ENCODE peak calls at places on chromosomes 5 and 9, in seven cellular contexts. L is ovary; K is Karpas-422; F is IMR-90; Q is GM23338; X is CD8-positive, alpha-beta T cell; J is lower lobe of right lung. W is an unnamed sample.
A peak's percentile ranks its signal among the peaks of the same experiment; 100 is the strongest.

GRCh38 chr5:35773936-35774335 is 82.8 kb upstream of the IL7R start:
- DNase-seq in L (no peak), K (no peak), F (peak; percentile 64), Q (no peak), X (no peak), J (no peak), W (no peak)

GRCh38 chr5:128487041-128487440 is 51.0 kb downstream of the FBN2 start:
- DNase-seq in L (no peak), K (no peak), F (peak; percentile 38), Q (no peak), X (no peak), J (no peak), W (no peak)

GRCh38 chr9:16530669-16531461 is 339.6 kb downstream of the BNC2 start:
- DNase-seq in L (peak; percentile 59), K (no peak), F (peak; percentile 61), Q (peak; percentile 30), X (no peak), J (peak; percentile 46), W (no peak)

GRCh38 chr9:128136816-128137793 is 9.6 kb upstream of the PTGES2 start:
- DNase-seq in L (peak; percentile 26), K (no peak), F (peak; percentile 87), Q (no peak), X (no peak), J (peak; percentile 18), W (no peak)

GRCh38 chr5:141862936-141863543 is 15.2 kb downstream of the PCDH1 start:
- DNase-seq in L (no peak), K (no peak), F (no peak), Q (no peak), X (no peak), J (no peak), W (no peak)

GRCh38 chr5:99176186-99176585 is 247.4 kb upstream of the CHD1 start:
- DNase-seq in L (no peak), K (no peak), F (no peak), Q (no peak), X (no peak), J (no peak), W (no peak)

GRCh38 chr5:77944757-77945340 is 168.7 kb upstream of the TBCA start:
- DNase-seq in L (no peak), K (no peak), F (no peak), Q (no peak), X (no peak), J (no peak), W (no peak)

GRCh38 chr9:27094640-27095039 is 14.4 kb upstream of the TEK start:
- DNase-seq in L (no peak), K (no peak), F (peak; percentile 88), Q (no peak), X (no peak), J (no peak), W (no peak)

GRCh38 chr9:33374190-33374589 is 28.2 kb downstream of the AQP7 start:
- DNase-seq in L (no peak), K (no peak), F (no peak), Q (no peak), X (no peak), J (no peak), W (no peak)

GRCh38 chr5:60184599-60184998 is 291.1 kb upstream of the PDE4D start:
- DNase-seq in L (no peak), K (no peak), F (no peak), Q (no peak), X (no peak), J (no peak), W (no peak)

GRCh38 chr5:60183881-60184280 is 290.4 kb upstream of the PDE4D start:
- DNase-seq in L (no peak), K (no peak), F (no peak), Q (no peak), X (no peak), J (no peak), W (no peak)

GRCh38 chr5:60185230-60186104 is 291.9 kb upstream of the PDE4D start:
- DNase-seq in L (no peak), K (no peak), F (no peak), Q (no peak), X (no peak), J (no peak), W (no peak)
- H3K4me3 ChIP-seq in L (no peak overlapping the region), K (no peak overlapping the region), F (no peak overlapping the region), Q (no peak overlapping the region), X (no peak overlapping the region), J (peak overlapping the region; percentile 30), W (no peak overlapping the region)

GRCh38 chr9:130892503-130893249 is 3.9 kb downstream of the QRFP start:
- DNase-seq in L (no peak), K (no peak), F (no peak), Q (no peak), X (no peak), J (no peak), W (no peak)
- H3K4me3 ChIP-seq in L (no peak overlapping the region), K (no peak overlapping the region), F (no peak overlapping the region), Q (no peak overlapping the region), X (no peak overlapping the region), J (peak overlapping the region; percentile 21), W (no peak overlapping the region)

GRCh38 chr9:129208191-129209091 is 30.4 kb upstream of the IER5L start:
- DNase-seq in L (no peak), K (no peak), F (no peak), Q (peak; percentile 96), X (peak; percentile 77), J (no peak), W (no peak)

GRCh38 chr9:129209109-129209508 is 31.0 kb upstream of the IER5L start:
- DNase-seq in L (no peak), K (no peak), F (no peak), Q (peak; percentile 62), X (no peak), J (no peak), W (no peak)

GRCh38 chr9:129210125-129210524 is 32.1 kb upstream of the IER5L start:
- DNase-seq in L (no peak), K (no peak), F (no peak), Q (no peak), X (no peak), J (no peak), W (no peak)

GRCh38 chr9:129211686-129212085 is 33.6 kb upstream of the IER5L start:
- DNase-seq in L (no peak), K (no peak), F (no peak), Q (peak; percentile 36), X (no peak), J (no peak), W (no peak)

GRCh38 chr9:129209580-129209979 is 31.5 kb upstream of the IER5L start:
- DNase-seq in L (no peak), K (no peak), F (no peak), Q (peak; percentile 67), X (no peak), J (no peak), W (no peak)
- H3K4me3 ChIP-seq in L (no peak overlapping the region), K (no peak overlapping the region), F (no peak overlapping the region), Q (peak overlapping the region; percentile 83), X (peak overlapping the region; percentile 50), J (no peak overlapping the region), W (no peak overlapping the region)

DNA sequence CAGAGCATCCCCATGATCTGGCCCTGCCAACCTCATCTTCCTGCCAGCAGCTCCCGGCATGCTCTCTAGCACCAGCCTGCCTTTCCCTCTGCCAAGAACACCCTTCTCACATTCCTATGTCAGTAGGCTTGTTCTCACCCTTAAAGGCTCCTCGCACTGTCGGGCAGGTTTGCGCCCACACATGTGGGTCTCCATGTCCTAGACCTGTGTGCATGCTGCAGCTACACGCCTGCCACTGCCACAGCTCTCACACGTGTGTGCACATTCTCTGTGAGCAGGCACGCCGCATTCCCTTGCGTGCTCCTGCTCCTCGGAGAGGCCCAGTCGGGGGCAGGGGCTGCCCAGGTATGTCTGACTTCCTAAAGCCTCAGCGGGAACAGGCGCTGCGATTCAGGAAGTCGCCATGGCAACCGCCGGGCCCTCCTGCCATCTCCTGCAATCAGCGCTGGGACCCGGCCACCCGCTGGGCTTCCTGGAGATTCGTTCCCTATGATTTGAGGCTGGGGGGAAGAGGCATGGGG is 28.1 kb downstream of the NDUFA8 start:
- DNase-seq in L (no peak), K (no peak), F (no peak), Q (peak; percentile 90), X (no peak), J (no peak), W (peak; percentile 43)
- H3K4me3 ChIP-seq in L (no peak overlapping the region), K (no peak overlapping the region), F (no peak overlapping the region), Q (peak overlapping the region; percentile 43), X (no peak overlapping the region), J (no peak overlapping the region), W (no peak overlapping the region)

DNA sequence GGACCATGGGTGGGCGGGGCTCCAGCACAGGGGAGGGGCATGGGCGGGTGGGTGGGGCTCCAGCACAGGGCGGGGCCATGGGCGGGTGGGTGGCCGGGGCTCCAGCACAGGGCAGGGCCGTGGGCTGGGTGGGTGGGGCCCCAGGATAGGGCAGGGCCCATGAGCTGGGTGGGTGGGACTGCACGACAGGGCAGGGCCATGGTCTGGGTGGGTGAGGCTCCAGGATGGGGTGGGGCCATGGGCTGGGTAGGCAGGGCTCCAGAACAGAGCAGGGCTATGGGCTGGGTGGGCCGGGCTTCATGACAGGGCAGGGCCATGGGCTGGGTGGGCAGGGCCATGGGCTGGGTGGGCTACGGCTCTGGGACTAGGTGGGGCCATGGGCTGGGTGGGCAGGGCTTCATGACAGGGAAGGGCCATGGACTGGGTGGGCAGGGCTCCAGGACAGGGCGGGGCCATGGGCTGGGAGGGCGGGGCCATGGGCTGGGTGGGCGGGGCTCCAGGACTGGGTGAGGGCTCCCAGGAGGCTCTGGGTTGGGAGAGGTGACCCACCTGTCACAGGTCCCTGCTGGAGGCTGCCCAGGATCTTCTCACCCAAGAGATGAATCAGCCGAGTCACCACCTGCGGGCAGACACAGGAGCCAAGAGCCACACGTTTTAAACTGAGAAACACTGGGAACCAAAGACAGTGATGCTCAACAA is 33.5 kb upstream of the NSMF start:
- DNase-seq in L (no peak), K (peak; percentile 95), F (no peak), Q (peak; percentile 73), X (no peak), J (no peak), W (no peak)
- H3K4me3 ChIP-seq in L (no peak overlapping the region), K (no peak overlapping the region), F (no peak overlapping the region), Q (no peak overlapping the region), X (no peak overlapping the region), J (no peak overlapping the region), W (no peak overlapping the region)

GRCh38 chr5:24591426-24591825 is 53.4 kb downstream of the CDH10 start:
- DNase-seq in L (no peak), K (no peak), F (no peak), Q (no peak), X (no peak), J (no peak), W (no peak)
- H3K4me3 ChIP-seq in L (no peak overlapping the region), K (no peak overlapping the region), F (no peak overlapping the region), Q (no peak overlapping the region), X (no peak overlapping the region), J (no peak overlapping the region), W (no peak overlapping the region)

GRCh38 chr5:151202381-151203139 is 21.3 kb downstream of the CCDC69 start:
- DNase-seq in L (no peak), K (no peak), F (peak; percentile 71), Q (no peak), X (peak; percentile 53), J (no peak), W (no peak)
- H3K4me3 ChIP-seq in L (no peak overlapping the region), K (no peak overlapping the region), F (no peak overlapping the region), Q (no peak overlapping the region), X (no peak overlapping the region), J (no peak overlapping the region), W (no peak overlapping the region)

W was measured in left ventricle myocardium inferior.